ENCODE peak calls at places on chromosomes 12 and 14, in seven cellular contexts. B, Y, X, H, K, O and P are unnamed samples.

GRCh38 chr12:49548481-49548821 is 9.6 kb downstream of the KCNH3 start:
- DNase-seq in B (no peak), Y (no peak), X (no peak), H (no peak), K (no peak), O (no peak), P (no peak)

GRCh38 chr14:67622675-67623074 is 3.0 kb downstream of the ARG2 start:
- DNase-seq in B (peak; percentile 83), Y (no peak), X (no peak), H (peak; percentile 31), K (no peak), O (no peak), P (no peak)

GRCh38 chr12:129163861-129164260 is 310.6 kb downstream of the GLT1D1 start:
- DNase-seq in B (no peak), Y (no peak), X (no peak), H (no peak), K (no peak), O (no peak), P (no peak)

GRCh38 chr12:92466391-92467305 is 236.1 kb upstream of the PLEKHG7 start:
- DNase-seq in B (no peak), Y (no peak), X (no peak), H (no peak), K (peak; percentile 19), O (no peak), P (no peak)

GRCh38 chr12:53236443-53237111 is 4.6 kb upstream of the RARG start:
- DNase-seq in B (no peak), Y (peak; percentile 58), X (no peak), H (no peak), K (peak; percentile 31), O (no peak), P (no peak)

GRCh38 chr14:52175982-52176502 is 91.5 kb upstream of the PTGDR start:
- DNase-seq in B (no peak), Y (peak; percentile 11), X (no peak), H (no peak), K (peak; percentile 21), O (no peak), P (no peak)

GRCh38 chr14:22812744-22813143 is 2.5 kb downstream of the SLC7A7 start:
- DNase-seq in B (no peak), Y (no peak), X (no peak), H (no peak), K (no peak), O (no peak), P (no peak)

GRCh38 chr12:4157122-4157521 is 116.4 kb upstream of the CCND2 start:
- DNase-seq in B (no peak), Y (no peak), X (no peak), H (no peak), K (no peak), O (no peak), P (no peak)

GRCh38 chr14:102538598-102539543 is 29.3 kb upstream of the ANKRD9 start:
- DNase-seq in B (no peak), Y (no peak), X (no peak), H (no peak), K (no peak), O (no peak), P (no peak)

GRCh38 chr12:46553911-46554310 is 181.3 kb upstream of the SLC38A2 start:
- DNase-seq in B (peak; percentile 46), Y (no peak), X (no peak), H (no peak), K (no peak), O (no peak), P (no peak)

GRCh38 chr12:62128186-62128965 is 131.8 kb upstream of the USP15 start:
- DNase-seq in B (no peak), Y (no peak), X (no peak), H (no peak), K (no peak), O (no peak), P (no peak)

GRCh38 chr12:116659771-116660481 is 77.9 kb downstream of the SPRING1 start:
- DNase-seq in B (peak; percentile 33), Y (no peak), X (no peak), H (no peak), K (no peak), O (peak; percentile 43), P (no peak)

GRCh38 chr12:113818833-113819232 is 147.3 kb downstream of the RBM19 start:
- DNase-seq in B (no peak), Y (no peak), X (no peak), H (peak; percentile 51), K (no peak), O (no peak), P (no peak)

GRCh38 chr14:22008098-22008412 is 334.4 kb upstream of the OR4E1 start:
- DNase-seq in B (no peak), Y (no peak), X (no peak), H (no peak), K (no peak), O (no peak), P (no peak)

GRCh38 chr12:95532851-95533250 is 18.4 kb downstream of the USP44 start:
- DNase-seq in B (peak; percentile 48), Y (no peak), X (no peak), H (no peak), K (no peak), O (no peak), P (no peak)

GRCh38 chr14:54025661-54026060 is 69.0 kb upstream of the BMP4 start:
- DNase-seq in B (peak; percentile 50), Y (no peak), X (no peak), H (no peak), K (no peak), O (no peak), P (no peak)

GRCh38 chr14:95514131-95515079 is 2.0 kb downstream of the SYNE3 start:
- DNase-seq in B (no peak), Y (no peak), X (no peak), H (no peak), K (no peak), O (no peak), P (no peak)

GRCh38 chr14:61260939-61261776 is 20.0 kb downstream of the TMEM30B start:
- DNase-seq in B (peak; percentile 60), Y (no peak), X (no peak), H (no peak), K (no peak), O (no peak), P (no peak)